ENCODE peak calls at places on chromosomes 16 and 17, in seven cellular contexts. B, T, L, Z, W, M and S are unnamed samples.
A peak's percentile ranks its signal among the peaks of the same experiment; 100 is the strongest.

GRCh38 chr16:31298958-31299357 is 39.2 kb downstream of the ITGAM start:
- DNase-seq in L (no peak), B (no peak), M (no peak), T (no peak), Z (no peak), W (no peak), S (no peak)

GRCh38 chr16:35197656-35198055 is 1738.2 kb downstream of the TP53TG3F start:
- DNase-seq in Z (no peak), W (no peak), T (no peak), L (no peak), B (no peak), M (no peak), S (no peak)

GRCh38 chr17:75555679-75556153 is 30.2 kb downstream of the LLGL2 start:
- DNase-seq in B (no peak), L (no peak), M (no peak), T (no peak), W (no peak), Z (no peak), S (no peak)

GRCh38 chr17:57946798-57947358 is 8.3 kb downstream of the CUEDC1 start:
- DNase-seq in W (peak; percentile 71), Z (peak; percentile 82), T (peak; percentile 42), B (peak; percentile 24), M (peak; percentile 89), L (no peak), S (no peak)

GRCh38 chr16:3143598-3144330 is 8.9 kb downstream of the ZNF213 start:
- DNase-seq in B (no peak), L (no peak), Z (no peak), M (no peak), T (peak; percentile 71), W (no peak), S (peak; percentile 74)

GRCh38 chr17:78707016-78707415 is 75.1 kb downstream of the CYTH1 start:
- DNase-seq in Z (no peak), T (no peak), W (peak; percentile 53), M (peak; percentile 58), B (no peak), L (no peak), S (no peak)

GRCh38 chr16:56295739-56296527 is 104.6 kb downstream of the GNAO1 start:
- DNase-seq in B (no peak), W (no peak), T (no peak), Z (no peak), L (peak; percentile 30), M (no peak), S (no peak)

GRCh38 chr16:29806096-29806579 is at the start of gene MAZ:
- DNase-seq in Z (no peak), M (no peak), L (no peak), T (no peak), W (no peak), B (no peak), S (no peak)

GRCh38 chr16:25257956-25258855 is 561 bp upstream of the ZKSCAN2 start:
- DNase-seq in M (peak; percentile 86), Z (peak; percentile 80), T (peak; percentile 79), W (peak; percentile 89), B (peak; percentile 95), L (peak; percentile 90), S (peak; percentile 85)

GRCh38 chr16:71954699-71955195 is 45.5 kb downstream of the PKD1L3 start:
- DNase-seq in M (no peak), T (no peak), B (no peak), W (no peak), Z (no peak), L (no peak), S (no peak)

GRCh38 chr17:51508048-51508447 is 247.7 kb downstream of the UTP18 start:
- DNase-seq in T (no peak), Z (no peak), L (no peak), W (no peak), B (no peak), M (no peak), S (no peak)

GRCh38 chr16:66342294-66342900 is 24.1 kb upstream of the CDH5 start:
- DNase-seq in Z (peak; percentile 44), L (peak; percentile 67), B (peak; percentile 37), M (no peak), W (no peak), T (no peak), S (no peak)

GRCh38 chr16:21625026-21625425 is 25.6 kb downstream of the METTL9 start:
- DNase-seq in Z (no peak), M (no peak), L (no peak), B (no peak), T (no peak), W (no peak), S (no peak)

GRCh38 chr17:83176956-83177583 is 97.7 kb downstream of the METRNL start:
- DNase-seq in T (peak; percentile 8), L (no peak), W (no peak), M (no peak), Z (no peak), B (peak; percentile 10), S (no peak)

GRCh38 chr17:7023576-7024401 is 939 bp downstream of the BCL6B start:
- DNase-seq in L (peak; percentile 61), W (peak; percentile 73), M (peak; percentile 82), B (peak; percentile 93), Z (peak; percentile 83), T (peak; percentile 92), S (peak; percentile 96)

GRCh38 chr17:75059369-75060345 is 12.6 kb downstream of the KCTD2 start:
- DNase-seq in Z (peak; percentile 85), M (no peak), B (peak; percentile 53), L (no peak), T (peak; percentile 53), W (peak; percentile 50), S (peak; percentile 70)

GRCh38 chr17:41907633-41908539 is 10.9 kb downstream of the ACLY start:
- DNase-seq in W (peak; percentile 44), Z (peak; percentile 44), M (no peak), L (no peak), B (no peak), T (no peak), S (no peak)

GRCh38 chr17:69269174-69269998 is 40.8 kb upstream of the ABCA10 start:
- DNase-seq in W (peak; percentile 62), B (no peak), L (no peak), Z (peak; percentile 59), M (peak; percentile 87), T (no peak), S (no peak)

GRCh38 chr16:88370365-88370764 is 12.4 kb upstream of the ZNF469 start:
- DNase-seq in T (no peak), L (no peak), W (no peak), B (no peak), Z (no peak), M (no peak), S (no peak)

DNA sequence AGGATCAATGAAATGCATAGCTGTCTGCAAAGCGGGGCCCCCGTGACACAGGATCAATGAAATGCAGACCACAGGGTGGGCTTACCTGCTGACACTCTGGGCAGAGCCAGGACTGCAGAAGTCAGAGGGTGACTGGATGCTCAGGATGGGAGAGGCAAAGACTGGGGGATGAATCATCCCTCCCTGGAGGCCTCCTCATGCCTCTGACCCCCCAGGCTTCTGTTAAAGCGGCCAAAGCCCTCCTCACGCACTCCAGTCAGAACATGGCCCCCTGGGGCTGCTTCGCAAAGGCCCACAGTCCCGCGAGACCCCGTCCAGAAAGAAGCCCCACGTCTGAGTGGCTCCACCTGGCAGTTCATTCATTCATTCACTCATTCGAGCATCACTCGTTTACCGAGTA is 38.4 kb upstream of the FOXF1 start:
- DNase-seq in B (no peak), L (no peak), Z (no peak), M (no peak), T (no peak), W (no peak), S (no peak)
- H3K27me3 ChIP-seq in B (no peaks in the 10 kb centered on the region), L (peaks cover 46% of the 10 kb centered on the region), Z (peaks cover 31% of the 10 kb centered on the region), M (no peaks in the 10 kb centered on the region), T (peaks cover 2% of the 10 kb centered on the region), W (no peaks in the 10 kb centered on the region), S (no peaks in the 10 kb centered on the region)

GRCh38 chr17:53227101-53227500 is 595.6 kb upstream of the KIF2B start:
- DNase-seq in T (no peak), B (no peak), W (no peak), M (peak; percentile 46), Z (no peak), L (no peak), S (no peak)

DNA sequence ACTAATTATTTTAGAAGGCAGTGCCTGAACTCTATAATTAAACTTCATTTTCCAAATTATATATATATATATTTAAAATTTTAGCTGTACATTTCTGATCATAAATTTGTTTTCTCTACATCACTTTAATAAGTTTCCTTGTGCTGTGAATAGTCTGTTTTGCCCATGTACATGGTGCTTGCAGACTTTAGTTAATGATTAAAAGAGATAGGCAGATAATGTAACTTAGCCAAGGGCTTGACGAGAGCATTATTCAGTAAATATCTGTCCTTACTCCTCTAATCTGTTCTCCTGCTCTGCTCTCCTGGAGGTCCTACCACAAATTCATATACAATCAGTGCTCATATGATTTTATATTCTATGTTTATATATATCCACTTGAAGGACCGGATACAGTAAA is 595.2 kb upstream of the KIF2B start:
- DNase-seq in M (no peak), W (no peak), L (no peak), T (no peak), B (no peak), Z (no peak), S (no peak)
- H3K27me3 ChIP-seq in M (no peaks in the 10 kb centered on the region), W (no peaks in the 10 kb centered on the region), L (no peaks in the 10 kb centered on the region), T (no peaks in the 10 kb centered on the region), B (no peaks in the 10 kb centered on the region), Z (no peaks in the 10 kb centered on the region), S (no peaks in the 10 kb centered on the region)

GRCh38 chr17:34562387-34562786 is 17.0 kb upstream of the TMEM132E start:
- DNase-seq in L (no peak), M (no peak), W (no peak), B (no peak), Z (peak; percentile 23), T (no peak), S (no peak)
- H3K27me3 ChIP-seq in L (peaks cover 79% of the 10 kb centered on the region), M (no peaks in the 10 kb centered on the region), W (no peaks in the 10 kb centered on the region), B (no peaks in the 10 kb centered on the region), Z (no peaks in the 10 kb centered on the region), T (peaks cover 9% of the 10 kb centered on the region), S (peaks cover 8% of the 10 kb centered on the region)

DNA sequence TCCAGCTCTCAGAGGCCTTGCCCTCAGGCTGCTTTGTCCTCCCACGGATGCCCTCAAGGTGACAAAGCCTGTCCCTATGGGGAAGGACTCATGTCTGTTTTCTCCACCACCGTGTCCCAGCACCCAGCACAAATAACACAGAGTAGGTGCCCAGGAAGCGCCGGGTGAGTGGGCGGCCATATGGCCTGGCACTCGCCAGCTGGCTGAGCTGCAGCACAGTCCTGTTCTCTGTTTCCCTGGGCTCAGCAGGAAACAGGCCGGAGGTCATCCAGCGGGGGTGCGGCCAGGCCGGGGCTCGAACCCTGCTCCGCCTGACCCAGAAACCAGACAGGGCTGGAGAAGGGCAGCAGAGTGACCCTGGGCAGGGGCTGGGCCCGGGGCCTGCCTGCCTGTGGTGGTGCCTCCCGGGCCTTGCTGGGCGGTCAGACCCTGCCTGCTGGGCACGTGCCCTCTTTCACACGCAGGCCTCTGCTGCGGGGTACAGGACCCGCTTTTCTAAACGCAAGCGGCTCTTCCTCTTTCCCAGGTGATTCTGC is 139.0 kb upstream of the CIBAR2 start:
- DNase-seq in W (no peak), T (no peak), M (no peak), B (no peak), Z (no peak), L (no peak), S (no peak)
- H3K27me3 ChIP-seq in W (no peaks in the 10 kb centered on the region), T (no peaks in the 10 kb centered on the region), M (peaks cover 2% of the 10 kb centered on the region), B (no peaks in the 10 kb centered on the region), Z (no peaks in the 10 kb centered on the region), L (no peaks in the 10 kb centered on the region), S (no peaks in the 10 kb centered on the region)

DNA sequence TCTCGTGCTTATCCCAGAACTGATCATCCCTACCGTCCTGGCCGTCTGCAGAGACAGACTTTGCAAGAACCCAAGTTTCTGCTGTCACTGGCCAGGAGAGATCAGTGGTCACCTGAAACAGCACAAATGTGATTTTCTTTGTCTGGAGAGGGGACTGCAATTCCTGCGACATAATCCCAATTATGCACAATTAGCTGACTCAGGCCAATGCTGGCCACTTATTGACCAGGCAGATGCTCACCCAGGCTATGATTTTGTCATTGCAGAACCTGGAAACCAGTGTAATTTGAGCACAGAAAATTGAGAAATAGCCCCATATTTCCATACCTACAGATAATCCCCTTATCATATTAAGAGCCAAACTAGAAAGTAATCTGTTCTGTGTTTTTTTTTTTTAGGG is 34.7 kb downstream of the SALL1 start:
- DNase-seq in B (no peak), Z (no peak), W (no peak), L (no peak), M (no peak), T (no peak), S (no peak)
- H3K27me3 ChIP-seq in B (no peaks in the 10 kb centered on the region), Z (peaks cover 26% of the 10 kb centered on the region), W (no peaks in the 10 kb centered on the region), L (peaks cover 50% of the 10 kb centered on the region), M (peaks cover 32% of the 10 kb centered on the region), T (peaks cover 2% of the 10 kb centered on the region), S (peaks cover 3% of the 10 kb centered on the region)